ENCODE peak calls at places on chromosome 15, in four cellular contexts. N is GM13976, E is fibroblast of mammary gland, L is mammary epithelial cell. Z is an unnamed sample.

GRCh38 chr15:40091861-40092415 is 16.7 kb downstream of the BMF start:
- DNase-seq in N (no peak), E (no peak), L (no peak), Z (no peak)

GRCh38 chr15:50906954-50907865 is 1.3 kb upstream of the AP4E1 start:
- DNase-seq in N (peak), E (no peak), L (peak), Z (peak)

GRCh38 chr15:67144609-67145306 is 79.4 kb downstream of the SMAD3 start:
- DNase-seq in N (no peak), E (peak), L (peak), Z (no peak)

GRCh38 chr15:36372968-36373367 is 206.5 kb upstream of the CDIN1 start:
- DNase-seq in N (no peak), E (no peak), L (no peak), Z (no peak)

GRCh38 chr15:74036271-74037170 is 42.0 kb downstream of the PML start:
- DNase-seq in N (peak), E (peak), L (peak), Z (no peak)

GRCh38 chr15:89910891-89911626 is 1.7 kb downstream of the ARPIN start:
- DNase-seq in N (no peak), E (no peak), L (no peak), Z (no peak)

GRCh38 chr15:36784098-36784670 is 204.8 kb downstream of the CDIN1 start:
- DNase-seq in N (no peak), E (no peak), L (no peak), Z (no peak)

GRCh38 chr15:55279746-55280351 is 9.8 kb downstream of the RAB27A start:
- DNase-seq in N (peak), E (peak), L (peak), Z (peak)

GRCh38 chr15:82572311-82572710 is 32.1 kb upstream of the RPS17 start:
- DNase-seq in N (no peak), E (peak), L (no peak), Z (no peak)

DNA sequence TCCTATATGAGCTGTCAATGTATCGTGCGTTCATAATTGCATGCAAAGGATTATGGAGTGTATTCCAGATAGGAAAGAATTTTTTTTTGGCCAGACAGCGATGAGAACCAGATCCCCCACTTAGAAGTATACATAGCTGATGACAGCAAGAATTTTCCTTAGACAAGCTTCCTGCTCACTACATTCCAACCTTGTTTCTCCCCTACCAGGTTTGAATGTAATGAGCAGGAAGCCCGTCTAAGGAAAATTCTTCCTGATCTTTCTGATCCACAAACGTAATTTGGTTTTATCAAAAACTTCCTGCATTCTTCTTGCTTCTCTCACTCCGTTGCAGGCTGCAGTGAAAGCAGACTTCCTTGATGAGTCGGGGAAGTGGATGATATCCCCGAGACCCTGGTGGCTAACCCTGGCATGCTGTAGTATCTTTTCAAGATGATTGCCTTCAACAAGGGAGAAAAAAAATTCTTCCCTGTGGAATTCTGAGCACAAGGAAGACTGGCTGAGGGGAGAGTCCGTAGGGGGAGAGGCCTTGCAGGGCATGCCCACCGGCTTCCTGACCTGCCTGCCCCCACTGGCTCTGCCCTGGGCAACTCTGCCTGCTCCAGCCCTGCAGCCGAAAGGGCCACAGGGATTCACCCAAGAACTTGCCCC is 243.1 kb downstream of the TLE3 start:
- DNase-seq in N (no peak), E (peak), L (no peak), Z (no peak)
- TF ChIP-seq CTCF in N (no peak), E (no peak), L (no peak), Z (no peak)

GRCh38 chr15:68316061-68316804 is 38.7 kb downstream of the FEM1B start:
- DNase-seq in N (no peak), E (no peak), L (no peak), Z (no peak)
- TF ChIP-seq CTCF in N (peak), E (peak), L (no peak), Z (peak)

GRCh38 chr15:86852741-86853140 is 773.1 kb downstream of the AGBL1 start:
- DNase-seq in N (no peak), E (no peak), L (peak), Z (no peak)
- TF ChIP-seq CTCF in N (no peak), E (no peak), L (no peak), Z (no peak)

GRCh38 chr15:65839354-65839901 is 29.9 kb upstream of the RAB11A start:
- DNase-seq in N (no peak), E (no peak), L (no peak), Z (no peak)
- TF ChIP-seq CTCF in N (no peak), E (no peak), L (no peak), Z (no peak)

Z was measured in GM20000.